ENCODE peak calls at places on chromosomes 1 and 21, in six cellular contexts. One of them, this sample, is unnamed.

GRCh38 chr1:65422241-65423203 is 2.1 kb downstream of the LEPR start:
- DNase-seq in neural progenitor cell: no peak
- DNase-seq in prostate gland: no peak
- DNase-seq in body of pancreas: no peak
- DNase-seq in psoas muscle: no peak
- DNase-seq in heart right ventricle: no peak
- DNase-seq in this sample: no peak

GRCh38 chr1:171397851-171398469 is 84.0 kb downstream of the FMO4 start:
- DNase-seq in prostate gland: no peak
- DNase-seq in psoas muscle: no peak
- DNase-seq in heart right ventricle: no peak
- DNase-seq in body of pancreas: no peak
- DNase-seq in neural progenitor cell: peak; percentile 6
- DNase-seq in this sample: no peak

GRCh38 chr21:28421716-28422480 is 570.8 kb downstream of the LTN1 start:
- DNase-seq in body of pancreas: no peak
- DNase-seq in heart right ventricle: no peak
- DNase-seq in neural progenitor cell: no peak
- DNase-seq in psoas muscle: no peak
- DNase-seq in prostate gland: no peak
- DNase-seq in this sample: peak; percentile 15

GRCh38 chr1:183632964-183633363 is 2.6 kb downstream of the ARPC5 start:
- DNase-seq in body of pancreas: no peak
- DNase-seq in prostate gland: no peak
- DNase-seq in neural progenitor cell: no peak
- DNase-seq in psoas muscle: no peak
- DNase-seq in heart right ventricle: no peak
- DNase-seq in this sample: no peak

GRCh38 chr1:157272264-157272663 is 134.1 kb upstream of the ETV3 start:
- DNase-seq in neural progenitor cell: no peak
- DNase-seq in psoas muscle: no peak
- DNase-seq in heart right ventricle: no peak
- DNase-seq in body of pancreas: no peak
- DNase-seq in prostate gland: no peak
- DNase-seq in this sample: no peak

GRCh38 chr1:98057236-98057635 is 136.4 kb upstream of the DPYD start:
- DNase-seq in heart right ventricle: no peak
- DNase-seq in psoas muscle: no peak
- DNase-seq in neural progenitor cell: no peak
- DNase-seq in body of pancreas: no peak
- DNase-seq in prostate gland: no peak
- DNase-seq in this sample: no peak

GRCh38 chr1:37635309-37635902 is 714 bp upstream of the RSPO1 start:
- DNase-seq in prostate gland: no peak
- DNase-seq in neural progenitor cell: no peak
- DNase-seq in heart right ventricle: no peak
- DNase-seq in psoas muscle: no peak
- DNase-seq in body of pancreas: no peak
- DNase-seq in this sample: no peak

GRCh38 chr1:164380893-164381292 is 178.1 kb upstream of the PBX1 start:
- DNase-seq in prostate gland: no peak
- DNase-seq in heart right ventricle: no peak
- DNase-seq in neural progenitor cell: no peak
- DNase-seq in psoas muscle: peak; percentile 28
- DNase-seq in body of pancreas: peak; percentile 16
- DNase-seq in this sample: no peak

GRCh38 chr1:67439277-67440029 is 9.3 kb upstream of the SERBP1 start:
- DNase-seq in heart right ventricle: no peak
- DNase-seq in body of pancreas: no peak
- DNase-seq in neural progenitor cell: no peak
- DNase-seq in psoas muscle: no peak
- DNase-seq in prostate gland: no peak
- DNase-seq in this sample: no peak

GRCh38 chr1:214438059-214438458 is 113.3 kb downstream of the PTPN14 start:
- DNase-seq in psoas muscle: peak; percentile 59
- DNase-seq in prostate gland: no peak
- DNase-seq in body of pancreas: no peak
- DNase-seq in heart right ventricle: peak; percentile 10
- DNase-seq in neural progenitor cell: no peak
- DNase-seq in this sample: no peak

GRCh38 chr1:235253219-235253640 is 74.7 kb downstream of the ARID4B start:
- DNase-seq in heart right ventricle: no peak
- DNase-seq in neural progenitor cell: peak; percentile 79
- DNase-seq in body of pancreas: peak; percentile 64
- DNase-seq in psoas muscle: peak; percentile 45
- DNase-seq in prostate gland: peak; percentile 33
- DNase-seq in this sample: peak; percentile 44

GRCh38 chr1:175555266-175555665 is 188.1 kb downstream of the TNR start:
- DNase-seq in heart right ventricle: no peak
- DNase-seq in body of pancreas: no peak
- DNase-seq in prostate gland: no peak
- DNase-seq in neural progenitor cell: no peak
- DNase-seq in psoas muscle: no peak
- DNase-seq in this sample: peak; percentile 76

GRCh38 chr1:91511386-91511785 is 10.7 kb downstream of the CDC7 start:
- DNase-seq in psoas muscle: no peak
- DNase-seq in prostate gland: no peak
- DNase-seq in neural progenitor cell: peak; percentile 54
- DNase-seq in body of pancreas: no peak
- DNase-seq in heart right ventricle: no peak
- DNase-seq in this sample: peak; percentile 13

GRCh38 chr1:25168193-25169071 is 63.9 kb downstream of the SYF2 start:
- DNase-seq in body of pancreas: peak; percentile 28
- DNase-seq in heart right ventricle: no peak
- DNase-seq in neural progenitor cell: peak; percentile 22
- DNase-seq in prostate gland: no peak
- DNase-seq in psoas muscle: no peak
- DNase-seq in this sample: no peak

GRCh38 chr1:184792450-184792969 is 37.9 kb upstream of the EDEM3 start:
- DNase-seq in prostate gland: peak; percentile 44
- DNase-seq in heart right ventricle: peak; percentile 49
- DNase-seq in neural progenitor cell: no peak
- DNase-seq in psoas muscle: peak; percentile 86
- DNase-seq in body of pancreas: peak; percentile 97
- DNase-seq in this sample: peak; percentile 88

GRCh38 chr1:73577206-73577605 is 620.8 kb downstream of the LRRIQ3 start:
- DNase-seq in neural progenitor cell: no peak
- DNase-seq in psoas muscle: no peak
- DNase-seq in prostate gland: no peak
- DNase-seq in body of pancreas: no peak
- DNase-seq in heart right ventricle: no peak
- DNase-seq in this sample: no peak

GRCh38 chr21:45078877-45079281 is 4.5 kb downstream of the ADARB1 start:
- DNase-seq in psoas muscle: no peak
- DNase-seq in body of pancreas: no peak
- DNase-seq in prostate gland: no peak
- DNase-seq in heart right ventricle: no peak
- DNase-seq in neural progenitor cell: no peak
- DNase-seq in this sample: no peak

GRCh38 chr1:231059566-231060193 is 19.6 kb upstream of the FAM89A start:
- DNase-seq in neural progenitor cell: no peak
- DNase-seq in body of pancreas: no peak
- DNase-seq in heart right ventricle: no peak
- DNase-seq in prostate gland: no peak
- DNase-seq in psoas muscle: no peak
- DNase-seq in this sample: peak; percentile 21

GRCh38 chr1:31576201-31576669 is at the start of gene TINAGL1:
- DNase-seq in prostate gland: peak; percentile 85
- DNase-seq in body of pancreas: peak; percentile 79
- DNase-seq in neural progenitor cell: peak; percentile 52
- DNase-seq in heart right ventricle: peak; percentile 78
- DNase-seq in psoas muscle: no peak
- DNase-seq in this sample: peak; percentile 83

GRCh38 chr1:51312718-51313117 is 17.6 kb downstream of the TTC39A start:
- DNase-seq in neural progenitor cell: no peak
- DNase-seq in heart right ventricle: no peak
- DNase-seq in prostate gland: no peak
- DNase-seq in body of pancreas: no peak
- DNase-seq in psoas muscle: no peak
- DNase-seq in this sample: no peak

GRCh38 chr1:51316113-51316763 is 14.1 kb downstream of the TTC39A start:
- DNase-seq in psoas muscle: no peak
- DNase-seq in prostate gland: no peak
- DNase-seq in heart right ventricle: no peak
- DNase-seq in neural progenitor cell: no peak
- DNase-seq in body of pancreas: peak; percentile 50
- DNase-seq in this sample: no peak

GRCh38 chr1:51314974-51315373 is 15.4 kb downstream of the TTC39A start:
- DNase-seq in heart right ventricle: no peak
- DNase-seq in prostate gland: peak; percentile 85
- DNase-seq in psoas muscle: no peak
- DNase-seq in neural progenitor cell: no peak
- DNase-seq in body of pancreas: peak; percentile 61
- DNase-seq in this sample: peak; percentile 36

GRCh38 chr1:51313268-51313852 is 17.0 kb downstream of the TTC39A start:
- DNase-seq in heart right ventricle: no peak
- DNase-seq in body of pancreas: no peak
- DNase-seq in neural progenitor cell: peak; percentile 27
- DNase-seq in prostate gland: no peak
- DNase-seq in psoas muscle: no peak
- DNase-seq in this sample: no peak

DNA sequence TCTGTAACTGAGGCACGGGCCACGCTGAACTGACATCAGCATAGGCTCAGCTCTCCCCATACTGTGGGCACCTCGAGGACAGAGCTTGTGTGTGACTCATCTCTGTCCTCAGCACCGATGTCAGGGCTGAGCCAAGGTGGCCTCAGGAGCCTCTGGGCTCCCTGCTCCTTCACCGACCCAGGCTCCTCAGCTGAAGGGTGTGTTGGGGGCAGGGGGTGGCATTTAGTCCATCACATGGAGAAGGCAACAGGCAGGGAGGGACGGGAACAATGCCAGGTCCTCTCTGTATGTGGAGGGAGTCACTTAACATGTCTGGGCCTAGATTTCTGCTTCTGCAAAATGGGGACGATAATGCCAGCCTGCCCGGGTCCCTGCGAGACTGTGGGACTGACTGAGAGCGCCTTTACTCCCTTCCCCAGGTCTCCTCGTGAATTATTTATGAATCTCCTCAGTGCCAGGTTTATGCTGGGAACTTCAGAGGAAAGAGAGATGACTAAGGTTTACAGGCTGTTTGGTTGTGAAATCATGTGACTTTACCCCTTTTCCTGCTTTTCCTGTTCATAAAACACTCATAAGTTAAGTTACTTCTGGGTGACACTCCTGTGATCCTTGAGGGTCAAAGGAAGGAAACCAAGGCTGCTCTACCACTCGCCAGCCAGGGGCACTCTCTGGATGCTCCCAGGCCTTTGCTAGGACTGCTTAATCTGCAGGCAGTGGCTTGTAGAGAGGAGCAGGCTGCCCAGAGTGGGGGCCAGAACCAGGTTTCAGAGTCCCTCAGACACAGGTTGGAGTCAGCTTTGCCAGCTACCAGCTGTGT is 16.2 kb downstream of the TTC39A start:
- DNase-seq in prostate gland: peak; percentile 78
- DNase-seq in heart right ventricle: no peak
- DNase-seq in psoas muscle: no peak
- DNase-seq in body of pancreas: peak; percentile 55
- DNase-seq in neural progenitor cell: no peak
- DNase-seq in this sample: peak; percentile 78
- H3K27ac ChIP-seq in prostate gland: peak overlapping the region; percentile 89
- H3K27ac ChIP-seq in heart right ventricle: no peak overlapping the region
- H3K27ac ChIP-seq in psoas muscle: no peak overlapping the region
- H3K27ac ChIP-seq in body of pancreas: peak overlapping the region; percentile 79
- H3K27ac ChIP-seq in neural progenitor cell: no peak overlapping the region
- H3K27ac ChIP-seq in this sample: peak overlapping the region; percentile 86

GRCh38 chr1:68782890-68783289 is 286.0 kb upstream of the DEPDC1 start:
- DNase-seq in prostate gland: no peak
- DNase-seq in neural progenitor cell: no peak
- DNase-seq in psoas muscle: no peak
- DNase-seq in heart right ventricle: no peak
- DNase-seq in body of pancreas: no peak
- DNase-seq in this sample: no peak
- TF ChIP-seq CTCF in prostate gland: no peak
- TF ChIP-seq CTCF in neural progenitor cell: peak; percentile 32
- TF ChIP-seq CTCF in psoas muscle: no peak
- TF ChIP-seq CTCF in heart right ventricle: no peak
- TF ChIP-seq CTCF in body of pancreas: no peak
- TF ChIP-seq CTCF in this sample: no peak

GRCh38 chr1:8263806-8264205 is 54.1 kb upstream of the SLC45A1 start:
- DNase-seq in heart right ventricle: no peak
- DNase-seq in neural progenitor cell: no peak
- DNase-seq in prostate gland: no peak
- DNase-seq in psoas muscle: no peak
- DNase-seq in body of pancreas: no peak
- DNase-seq in this sample: no peak

GRCh38 chr1:8256321-8256720 is 61.6 kb upstream of the SLC45A1 start:
- DNase-seq in body of pancreas: no peak
- DNase-seq in heart right ventricle: no peak
- DNase-seq in psoas muscle: no peak
- DNase-seq in neural progenitor cell: no peak
- DNase-seq in prostate gland: no peak
- DNase-seq in this sample: no peak

GRCh38 chr1:8257621-8258020 is 60.3 kb upstream of the SLC45A1 start:
- DNase-seq in body of pancreas: no peak
- DNase-seq in heart right ventricle: no peak
- DNase-seq in psoas muscle: no peak
- DNase-seq in prostate gland: no peak
- DNase-seq in neural progenitor cell: no peak
- DNase-seq in this sample: peak; percentile 36

GRCh38 chr1:8259498-8260290 is 58.2 kb upstream of the SLC45A1 start:
- DNase-seq in body of pancreas: peak; percentile 97
- DNase-seq in neural progenitor cell: no peak
- DNase-seq in prostate gland: peak; percentile 91
- DNase-seq in heart right ventricle: no peak
- DNase-seq in psoas muscle: peak; percentile 45
- DNase-seq in this sample: peak; percentile 48

DNA sequence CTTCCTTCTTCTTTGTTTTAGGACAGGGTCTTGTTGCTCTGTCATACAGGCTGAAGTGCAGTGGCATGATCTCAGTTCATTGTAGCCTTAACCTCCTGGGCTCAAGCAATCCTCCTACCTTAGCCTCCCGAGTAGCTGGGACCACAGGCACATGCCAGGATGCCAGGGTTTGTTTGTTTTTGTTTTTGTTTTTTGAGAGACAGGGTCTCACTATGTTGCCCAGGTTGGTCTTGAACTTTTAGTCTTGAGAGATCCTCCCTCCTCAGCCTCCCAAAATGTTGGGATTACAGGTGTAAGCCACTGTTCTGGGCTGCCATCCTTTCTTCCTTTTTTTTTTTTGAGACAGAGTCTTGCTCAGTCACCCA is 56.5 kb upstream of the SLC45A1 start:
- DNase-seq in psoas muscle: no peak
- DNase-seq in prostate gland: no peak
- DNase-seq in neural progenitor cell: no peak
- DNase-seq in heart right ventricle: no peak
- DNase-seq in body of pancreas: no peak
- DNase-seq in this sample: no peak
- H3K27ac ChIP-seq in psoas muscle: no peak overlapping the region
- H3K27ac ChIP-seq in prostate gland: peak overlapping the region; percentile 94
- H3K27ac ChIP-seq in neural progenitor cell: no peak overlapping the region
- H3K27ac ChIP-seq in heart right ventricle: no peak overlapping the region
- H3K27ac ChIP-seq in body of pancreas: no peak overlapping the region
- H3K27ac ChIP-seq in this sample: no peak overlapping the region

DNA sequence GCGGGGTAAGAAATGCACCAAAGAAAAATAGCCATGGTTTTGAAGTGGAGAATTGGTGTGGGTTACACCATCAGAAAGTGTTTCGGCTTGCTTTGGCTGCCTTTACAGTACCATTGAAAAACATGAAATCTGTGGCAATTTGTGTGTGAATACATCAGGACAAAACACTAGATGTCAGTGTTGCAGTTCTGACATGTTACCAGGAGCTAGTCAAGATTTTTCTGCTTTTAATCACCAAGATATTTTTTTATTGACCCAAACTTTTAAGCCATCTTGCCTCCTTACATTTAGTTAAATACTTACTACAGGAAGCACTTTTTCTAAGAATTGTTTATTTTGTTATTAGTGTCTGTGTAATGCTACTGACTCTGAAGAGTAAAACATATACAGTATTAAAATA is 14.3 kb downstream of the RRP15 start:
- DNase-seq in heart right ventricle: no peak
- DNase-seq in prostate gland: no peak
- DNase-seq in neural progenitor cell: peak; percentile 51
- DNase-seq in psoas muscle: no peak
- DNase-seq in body of pancreas: no peak
- DNase-seq in this sample: peak; percentile 20
- TF ChIP-seq CTCF in heart right ventricle: peak; percentile 35
- TF ChIP-seq CTCF in prostate gland: no peak
- TF ChIP-seq CTCF in neural progenitor cell: peak; percentile 59
- TF ChIP-seq CTCF in psoas muscle: peak; percentile 44
- TF ChIP-seq CTCF in body of pancreas: no peak
- TF ChIP-seq CTCF in this sample: peak; percentile 65